ENCODE peak calls at places on chromosomes 16 and 17, in nine cellular contexts. O, D, I, A, H, J, S, P and M are unnamed samples.

GRCh38 chr17:31754239-31754945 is 104.7 kb downstream of the COPRS start:
- DNase-seq in H (no peak), O (peak), S (no peak), A (peak), J (no peak), P (peak), I (no peak), D (no peak), M (no peak)

GRCh38 chr17:10932938-10933337 is 95.1 kb upstream of the PIRT start:
- DNase-seq in I (no peak), A (no peak), S (no peak), J (no peak), O (no peak), H (no peak), P (no peak), D (no peak), M (no peak)

GRCh38 chr16:89031715-89032659 is 55.0 kb upstream of the CBFA2T3 start:
- DNase-seq in S (no peak), D (peak), A (no peak), J (peak), I (no peak), P (no peak), O (peak), H (peak), M (no peak)

GRCh38 chr16:31382485-31383161 is 10.5 kb upstream of the ITGAD start:
- DNase-seq in O (peak), P (no peak), I (peak), S (no peak), A (peak), J (peak), D (peak), H (peak), M (no peak)

GRCh38 chr17:76092526-76093413 is 10.8 kb downstream of the EXOC7 start:
- DNase-seq in I (no peak), O (no peak), S (no peak), P (no peak), D (no peak), H (no peak), J (no peak), A (no peak), M (no peak)

GRCh38 chr17:45640141-45640850 is 143.8 kb upstream of the CRHR1 start:
- DNase-seq in D (peak), A (peak), J (peak), P (peak), H (peak), S (no peak), O (peak), I (no peak), M (peak)

GRCh38 chr16:3444032-3444388 is 530 bp downstream of the NAA60 start:
- DNase-seq in S (no peak), H (peak), O (peak), P (peak), D (peak), J (peak), A (peak), I (no peak), M (peak)

GRCh38 chr17:31830971-31831755 is 27.9 kb downstream of the COPRS start:
- DNase-seq in I (no peak), S (no peak), O (no peak), J (no peak), H (no peak), D (no peak), A (peak), P (no peak), M (no peak)

GRCh38 chr16:10325783-10326543 is 59.9 kb upstream of the ATF7IP2 start:
- DNase-seq in S (no peak), P (peak), D (no peak), H (no peak), I (no peak), A (no peak), O (peak), J (no peak), M (no peak)

GRCh38 chr17:81336930-81337325 is 41.8 kb upstream of the SLC38A10 start:
- DNase-seq in J (no peak), A (no peak), D (no peak), I (no peak), P (no peak), S (no peak), H (no peak), O (no peak), M (no peak)